ENCODE peak calls at places on chromosome 12, in ten cellular contexts. One of them, this sample, is unnamed.

GRCh38 chr12:46487567-46488131 is 115.1 kb upstream of the SLC38A2 start:
- DNase-seq in CD8-positive, alpha-beta memory T cell: no peak
- DNase-seq in ureter: no peak
- DNase-seq in nephron progenitor cell: no peak
- DNase-seq in SJSA1: no peak
- DNase-seq in activated CD4-positive, CD25-positive, alpha-beta regulatory T cell treated with anti-CD3 and anti-CD28 coated beads, Interleukin-2, amount 50 U/mL, for 72 hours: no peak
- DNase-seq in NCI-H1417: no peak
- DNase-seq in EH: no peak
- DNase-seq in NCI-H1092: no peak
- DNase-seq in AG04450: no peak
- DNase-seq in this sample: no peak

GRCh38 chr12:75724913-75725312 is 213.5 kb upstream of the KRR1 start:
- DNase-seq in CD8-positive, alpha-beta memory T cell: no peak
- DNase-seq in ureter: no peak
- DNase-seq in nephron progenitor cell: no peak
- DNase-seq in SJSA1: peak
- DNase-seq in activated CD4-positive, CD25-positive, alpha-beta regulatory T cell treated with anti-CD3 and anti-CD28 coated beads, Interleukin-2, amount 50 U/mL, for 72 hours: no peak
- DNase-seq in NCI-H1417: peak
- DNase-seq in EH: peak
- DNase-seq in NCI-H1092: peak
- DNase-seq in AG04450: peak
- DNase-seq in this sample: no peak

GRCh38 chr12:110345963-110346362 is 57.5 kb downstream of the ANAPC7 start:
- DNase-seq in CD8-positive, alpha-beta memory T cell: no peak
- DNase-seq in ureter: no peak
- DNase-seq in nephron progenitor cell: no peak
- DNase-seq in SJSA1: no peak
- DNase-seq in activated CD4-positive, CD25-positive, alpha-beta regulatory T cell treated with anti-CD3 and anti-CD28 coated beads, Interleukin-2, amount 50 U/mL, for 72 hours: no peak
- DNase-seq in NCI-H1417: no peak
- DNase-seq in EH: no peak
- DNase-seq in NCI-H1092: no peak
- DNase-seq in AG04450: no peak
- DNase-seq in this sample: no peak

GRCh38 chr12:117031843-117032592 is 67.2 kb downstream of the TESC start:
- DNase-seq in CD8-positive, alpha-beta memory T cell: no peak
- DNase-seq in ureter: no peak
- DNase-seq in nephron progenitor cell: no peak
- DNase-seq in SJSA1: no peak
- DNase-seq in activated CD4-positive, CD25-positive, alpha-beta regulatory T cell treated with anti-CD3 and anti-CD28 coated beads, Interleukin-2, amount 50 U/mL, for 72 hours: no peak
- DNase-seq in NCI-H1417: peak
- DNase-seq in EH: no peak
- DNase-seq in NCI-H1092: no peak
- DNase-seq in AG04450: no peak
- DNase-seq in this sample: no peak

GRCh38 chr12:46266382-46266791 is 2.5 kb downstream of the SLC38A1 start:
- DNase-seq in CD8-positive, alpha-beta memory T cell: peak
- DNase-seq in ureter: no peak
- DNase-seq in nephron progenitor cell: no peak
- DNase-seq in SJSA1: no peak
- DNase-seq in activated CD4-positive, CD25-positive, alpha-beta regulatory T cell treated with anti-CD3 and anti-CD28 coated beads, Interleukin-2, amount 50 U/mL, for 72 hours: no peak
- DNase-seq in NCI-H1417: peak
- DNase-seq in EH: peak
- DNase-seq in NCI-H1092: peak
- DNase-seq in AG04450: no peak
- DNase-seq in this sample: peak

GRCh38 chr12:42473130-42473529 is 116.4 kb downstream of the PRICKLE1 start:
- DNase-seq in CD8-positive, alpha-beta memory T cell: no peak
- DNase-seq in ureter: no peak
- DNase-seq in nephron progenitor cell: no peak
- DNase-seq in SJSA1: no peak
- DNase-seq in activated CD4-positive, CD25-positive, alpha-beta regulatory T cell treated with anti-CD3 and anti-CD28 coated beads, Interleukin-2, amount 50 U/mL, for 72 hours: no peak
- DNase-seq in NCI-H1417: no peak
- DNase-seq in EH: peak
- DNase-seq in NCI-H1092: no peak
- DNase-seq in AG04450: no peak
- DNase-seq in this sample: no peak

GRCh38 chr12:108525681-108526080 is 10.6 kb downstream of the FICD start:
- DNase-seq in CD8-positive, alpha-beta memory T cell: no peak
- DNase-seq in ureter: no peak
- DNase-seq in nephron progenitor cell: no peak
- DNase-seq in SJSA1: no peak
- DNase-seq in activated CD4-positive, CD25-positive, alpha-beta regulatory T cell treated with anti-CD3 and anti-CD28 coated beads, Interleukin-2, amount 50 U/mL, for 72 hours: no peak
- DNase-seq in NCI-H1417: no peak
- DNase-seq in EH: peak
- DNase-seq in NCI-H1092: no peak
- DNase-seq in AG04450: no peak
- DNase-seq in this sample: no peak

GRCh38 chr12:93668919-93669418 is 8.2 kb upstream of the CRADD start:
- DNase-seq in CD8-positive, alpha-beta memory T cell: no peak
- DNase-seq in ureter: no peak
- DNase-seq in nephron progenitor cell: no peak
- DNase-seq in SJSA1: no peak
- DNase-seq in activated CD4-positive, CD25-positive, alpha-beta regulatory T cell treated with anti-CD3 and anti-CD28 coated beads, Interleukin-2, amount 50 U/mL, for 72 hours: no peak
- DNase-seq in NCI-H1417: no peak
- DNase-seq in EH: no peak
- DNase-seq in NCI-H1092: no peak
- DNase-seq in AG04450: no peak
- DNase-seq in this sample: no peak

GRCh38 chr12:3304436-3305135 is 186.4 kb upstream of the PRMT8 start:
- DNase-seq in CD8-positive, alpha-beta memory T cell: no peak
- DNase-seq in ureter: no peak
- DNase-seq in nephron progenitor cell: peak
- DNase-seq in SJSA1: peak
- DNase-seq in activated CD4-positive, CD25-positive, alpha-beta regulatory T cell treated with anti-CD3 and anti-CD28 coated beads, Interleukin-2, amount 50 U/mL, for 72 hours: no peak
- DNase-seq in NCI-H1417: peak
- DNase-seq in EH: peak
- DNase-seq in NCI-H1092: peak
- DNase-seq in AG04450: peak
- DNase-seq in this sample: no peak

GRCh38 chr12:26090853-26091510 is 33.9 kb downstream of the BHLHE41 start:
- DNase-seq in CD8-positive, alpha-beta memory T cell: no peak
- DNase-seq in ureter: no peak
- DNase-seq in nephron progenitor cell: no peak
- DNase-seq in SJSA1: peak
- DNase-seq in activated CD4-positive, CD25-positive, alpha-beta regulatory T cell treated with anti-CD3 and anti-CD28 coated beads, Interleukin-2, amount 50 U/mL, for 72 hours: no peak
- DNase-seq in NCI-H1417: peak
- DNase-seq in EH: peak
- DNase-seq in NCI-H1092: no peak
- DNase-seq in AG04450: no peak
- DNase-seq in this sample: no peak

GRCh38 chr12:132638541-132639408 is 20.2 kb downstream of the P2RX2 start:
- DNase-seq in CD8-positive, alpha-beta memory T cell: no peak
- DNase-seq in ureter: no peak
- DNase-seq in nephron progenitor cell: peak
- DNase-seq in SJSA1: no peak
- DNase-seq in activated CD4-positive, CD25-positive, alpha-beta regulatory T cell treated with anti-CD3 and anti-CD28 coated beads, Interleukin-2, amount 50 U/mL, for 72 hours: no peak
- DNase-seq in NCI-H1417: peak
- DNase-seq in EH: peak
- DNase-seq in NCI-H1092: no peak
- DNase-seq in AG04450: peak
- DNase-seq in this sample: no peak

GRCh38 chr12:121494093-121494787 is 86.6 kb downstream of the KDM2B start:
- DNase-seq in CD8-positive, alpha-beta memory T cell: peak
- DNase-seq in ureter: no peak
- DNase-seq in nephron progenitor cell: peak
- DNase-seq in SJSA1: peak
- DNase-seq in activated CD4-positive, CD25-positive, alpha-beta regulatory T cell treated with anti-CD3 and anti-CD28 coated beads, Interleukin-2, amount 50 U/mL, for 72 hours: peak
- DNase-seq in NCI-H1417: peak
- DNase-seq in EH: peak
- DNase-seq in NCI-H1092: no peak
- DNase-seq in AG04450: peak
- DNase-seq in this sample: peak

GRCh38 chr12:26789731-26790644 is 43.0 kb downstream of the ITPR2 start:
- DNase-seq in CD8-positive, alpha-beta memory T cell: no peak
- DNase-seq in ureter: no peak
- DNase-seq in nephron progenitor cell: no peak
- DNase-seq in SJSA1: peak
- DNase-seq in activated CD4-positive, CD25-positive, alpha-beta regulatory T cell treated with anti-CD3 and anti-CD28 coated beads, Interleukin-2, amount 50 U/mL, for 72 hours: no peak
- DNase-seq in NCI-H1417: peak
- DNase-seq in EH: peak
- DNase-seq in NCI-H1092: no peak
- DNase-seq in AG04450: no peak
- DNase-seq in this sample: no peak

GRCh38 chr12:88448337-88448944 is 131.8 kb downstream of the KITLG start:
- DNase-seq in CD8-positive, alpha-beta memory T cell: no peak
- DNase-seq in ureter: no peak
- DNase-seq in nephron progenitor cell: no peak
- DNase-seq in SJSA1: no peak
- DNase-seq in activated CD4-positive, CD25-positive, alpha-beta regulatory T cell treated with anti-CD3 and anti-CD28 coated beads, Interleukin-2, amount 50 U/mL, for 72 hours: no peak
- DNase-seq in NCI-H1417: peak
- DNase-seq in EH: no peak
- DNase-seq in NCI-H1092: peak
- DNase-seq in AG04450: no peak
- DNase-seq in this sample: no peak

GRCh38 chr12:116456683-116457082 is 102.5 kb upstream of the MAP1LC3B2 start:
- DNase-seq in CD8-positive, alpha-beta memory T cell: no peak
- DNase-seq in ureter: no peak
- DNase-seq in nephron progenitor cell: no peak
- DNase-seq in SJSA1: no peak
- DNase-seq in activated CD4-positive, CD25-positive, alpha-beta regulatory T cell treated with anti-CD3 and anti-CD28 coated beads, Interleukin-2, amount 50 U/mL, for 72 hours: no peak
- DNase-seq in NCI-H1417: no peak
- DNase-seq in EH: peak
- DNase-seq in NCI-H1092: no peak
- DNase-seq in AG04450: no peak
- DNase-seq in this sample: no peak

This sample was measured in CD4-positive, alpha-beta memory T cell.